ENCODE peak calls at places on chromosomes 12 and 14, in five cellular contexts. Y is activated CD4-positive, alpha-beta T cell treated with anti-CD3 and anti-CD28 coated beads, Interleukin-2, amount 50 U/mL, for 4 hours; S is H9; E is NCI-H2081; T is iris pigment epithelial cell. Q is an unnamed sample.

GRCh38 chr12:108568653-108569154 is 6.3 kb downstream of the ISCU start:
- DNase-seq in Y (peak), S (no peak), E (peak), T (no peak), Q (no peak)

GRCh38 chr12:132658149-132658905 is 28.8 kb downstream of the POLE start:
- DNase-seq in Y (no peak), S (no peak), E (no peak), T (no peak), Q (no peak)

GRCh38 chr14:100294213-100294962 is 11.9 kb downstream of the SLC25A29 start:
- DNase-seq in Y (no peak), S (no peak), E (no peak), T (no peak), Q (no peak)

GRCh38 chr12:92496790-92497189 is 206.0 kb upstream of the PLEKHG7 start:
- DNase-seq in Y (no peak), S (no peak), E (no peak), T (no peak), Q (no peak)

GRCh38 chr14:81400852-81401251 is 728 bp upstream of the STON2 start:
- DNase-seq in Y (no peak), S (no peak), E (peak), T (peak), Q (no peak)

GRCh38 chr12:30908389-30909087 is 18.0 kb upstream of the TSPAN11 start:
- DNase-seq in Y (no peak), S (no peak), E (peak), T (peak), Q (no peak)

GRCh38 chr14:56874375-56874774 is 64.1 kb upstream of the OTX2 start:
- DNase-seq in Y (no peak), S (peak), E (peak), T (no peak), Q (no peak)

GRCh38 chr12:109827080-109827479 is 6.1 kb downstream of the TRPV4 start:
- DNase-seq in Y (no peak), S (no peak), E (no peak), T (no peak), Q (no peak)

GRCh38 chr14:99946652-99947489 is 118.4 kb upstream of the EVL start:
- DNase-seq in Y (peak), S (peak), E (no peak), T (no peak), Q (peak)

GRCh38 chr14:101855958-101856357 is 94.4 kb downstream of the PPP2R5C start:
- DNase-seq in Y (no peak), S (no peak), E (no peak), T (no peak), Q (no peak)

GRCh38 chr14:24243336-24243836 is 963 bp upstream of the TINF2 start:
- DNase-seq in Y (no peak), S (no peak), E (no peak), T (peak), Q (peak)

GRCh38 chr12:14999421-15000047 is 26.7 kb downstream of the PDE6H start:
- DNase-seq in Y (no peak), S (no peak), E (no peak), T (no peak), Q (no peak)

GRCh38 chr12:15151141-15152091 is 69.8 kb downstream of the RERG start:
- DNase-seq in Y (no peak), S (no peak), E (peak), T (peak), Q (no peak)

GRCh38 chr14:95229749-95230148 is 72.4 kb upstream of the DICER1 start:
- DNase-seq in Y (no peak), S (no peak), E (no peak), T (no peak), Q (no peak)

GRCh38 chr12:131085125-131085815 is 131.6 kb downstream of the ADGRD1 start:
- DNase-seq in Y (no peak), S (peak), E (no peak), T (no peak), Q (peak)

GRCh38 chr14:21467620-21468019 is 9.1 kb downstream of the RAB2B start:
- DNase-seq in Y (no peak), S (no peak), E (no peak), T (peak), Q (no peak)

GRCh38 chr12:5442251-5443006 is 10.5 kb downstream of the NTF3 start:
- DNase-seq in Y (no peak), S (no peak), E (peak), T (peak), Q (peak)